ENCODE peak calls at places on chromosomes 7 and 10, in eight cellular contexts. W, R, M, T, K, H, N and O are unnamed samples.

GRCh38 chr10:127942811-127943210 is 35.9 kb downstream of the PTPRE start:
- DNase-seq in W (no peak), R (no peak), M (no peak), T (no peak), K (no peak), H (no peak), N (no peak), O (no peak)

GRCh38 chr7:89029864-89030263 is 234.3 kb upstream of the TEX47 start:
- DNase-seq in W (no peak), R (no peak), M (no peak), T (no peak), K (no peak), H (no peak), N (no peak), O (no peak)

GRCh38 chr7:7921830-7922229 is 46.8 kb upstream of the GLCCI1 start:
- DNase-seq in W (no peak), R (no peak), M (no peak), T (no peak), K (no peak), H (no peak), N (no peak), O (no peak)

GRCh38 chr10:4512557-4513286 is 313.3 kb upstream of the AKR1E2 start:
- DNase-seq in W (no peak), R (no peak), M (peak; percentile 43), T (no peak), K (no peak), H (no peak), N (no peak), O (no peak)

GRCh38 chr7:47652591-47652990 is 70.7 kb upstream of the TNS3 start:
- DNase-seq in W (no peak), R (no peak), M (no peak), T (peak; percentile 14), K (no peak), H (no peak), N (no peak), O (no peak)

GRCh38 chr10:76071638-76072317 is 640.4 kb downstream of the LRMDA start:
- DNase-seq in W (no peak), R (no peak), M (no peak), T (no peak), K (no peak), H (no peak), N (no peak), O (no peak)

GRCh38 chr10:131781076-131781475 is 119.7 kb upstream of the PPP2R2D start:
- DNase-seq in W (no peak), R (no peak), M (no peak), T (no peak), K (no peak), H (no peak), N (no peak), O (no peak)

GRCh38 chr7:98877692-98878364 is 504 bp upstream of the TRRAP start:
- DNase-seq in W (no peak), R (no peak), M (no peak), T (no peak), K (no peak), H (no peak), N (no peak), O (no peak)

GRCh38 chr10:61987951-61988379 is 86.5 kb downstream of the ARID5B start:
- DNase-seq in W (no peak), R (no peak), M (no peak), T (no peak), K (no peak), H (peak; percentile 67), N (no peak), O (no peak)

GRCh38 chr10:78549536-78549935 is 515.9 kb downstream of the RPS24 start:
- DNase-seq in W (peak; percentile 81), R (no peak), M (no peak), T (no peak), K (no peak), H (no peak), N (no peak), O (no peak)

GRCh38 chr10:34580643-34581042 is 234.5 kb downstream of the PARD3 start:
- DNase-seq in W (no peak), R (no peak), M (no peak), T (no peak), K (no peak), H (no peak), N (no peak), O (no peak)

GRCh38 chr10:31759124-31759798 is 169.4 kb downstream of the ARHGAP12 start:
- DNase-seq in W (peak; percentile 49), R (peak; percentile 57), M (no peak), T (peak; percentile 88), K (peak; percentile 67), H (peak; percentile 66), N (peak; percentile 77), O (peak; percentile 20)

GRCh38 chr7:45586748-45587520 is 12.8 kb downstream of the ADCY1 start:
- DNase-seq in W (no peak), R (no peak), M (no peak), T (peak; percentile 62), K (no peak), H (no peak), N (no peak), O (no peak)

GRCh38 chr10:4883079-4883739 is 57.2 kb downstream of the AKR1E2 start:
- DNase-seq in W (no peak), R (no peak), M (no peak), T (no peak), K (no peak), H (no peak), N (no peak), O (no peak)

GRCh38 chr7:36658603-36659516 is 65.4 kb downstream of the AOAH start:
- DNase-seq in W (no peak), R (no peak), M (no peak), T (no peak), K (no peak), H (no peak), N (no peak), O (no peak)

GRCh38 chr7:95546647-95547046 is 49.7 kb downstream of the PDK4 start:
- DNase-seq in W (no peak), R (no peak), M (no peak), T (no peak), K (no peak), H (no peak), N (no peak), O (no peak)

GRCh38 chr10:30848396-30849032 is 183.2 kb downstream of the ZNF438 start:
- DNase-seq in W (no peak), R (no peak), M (no peak), T (no peak), K (no peak), H (no peak), N (no peak), O (no peak)

GRCh38 chr10:126468467-126468866 is 80.2 kb upstream of the ADAM12 start:
- DNase-seq in W (no peak), R (no peak), M (no peak), T (no peak), K (no peak), H (no peak), N (no peak), O (no peak)

GRCh38 chr10:4121531-4122380 is 336.7 kb upstream of the KLF6 start:
- DNase-seq in W (no peak), R (no peak), M (no peak), T (no peak), K (no peak), H (no peak), N (no peak), O (no peak)